ENCODE peak calls at places on chromosomes 2 and 18, in four cellular contexts. One of them, this sample, is unnamed. For H3K27me3, the result is how much of the 10 kb centered on the place peaks cover.

GRCh38 chr2:240955306-240956101 is 42.9 kb upstream of the SNED1 start:
- DNase-seq in colonic mucosa: peak
- DNase-seq in transverse colon: no peak
- DNase-seq in Karpas-422: no peak
- DNase-seq in this sample: no peak

GRCh38 chr2:9594361-9595063 is 36.3 kb downstream of the YWHAQ start:
- DNase-seq in colonic mucosa: no peak
- DNase-seq in transverse colon: no peak
- DNase-seq in Karpas-422: no peak
- DNase-seq in this sample: peak

GRCh38 chr2:64487256-64488049 is 33.5 kb downstream of the LGALSL start:
- DNase-seq in colonic mucosa: no peak
- DNase-seq in transverse colon: no peak
- DNase-seq in Karpas-422: no peak
- DNase-seq in this sample: peak

GRCh38 chr2:120108049-120108448 is 95.2 kb downstream of the EPB41L5 start:
- DNase-seq in colonic mucosa: peak
- DNase-seq in transverse colon: peak
- DNase-seq in Karpas-422: no peak
- DNase-seq in this sample: peak

GRCh38 chr2:111670776-111671175 is 213.2 kb downstream of the ANAPC1 start:
- DNase-seq in colonic mucosa: peak
- DNase-seq in transverse colon: no peak
- DNase-seq in Karpas-422: no peak
- DNase-seq in this sample: no peak

GRCh38 chr2:189111063-189111715 is 68.4 kb downstream of the COL5A2 start:
- DNase-seq in colonic mucosa: no peak
- DNase-seq in transverse colon: no peak
- DNase-seq in Karpas-422: no peak
- DNase-seq in this sample: no peak

GRCh38 chr2:148955798-148956197 is 80.8 kb downstream of the KIF5C start:
- DNase-seq in colonic mucosa: no peak
- DNase-seq in transverse colon: no peak
- DNase-seq in Karpas-422: no peak
- DNase-seq in this sample: no peak

GRCh38 chr18:48860276-48861180 is 90.2 kb downstream of the SMAD7 start:
- DNase-seq in colonic mucosa: no peak
- DNase-seq in transverse colon: no peak
- DNase-seq in Karpas-422: no peak
- DNase-seq in this sample: no peak

GRCh38 chr2:71458413-71459083 is 5.2 kb downstream of the DYSF start:
- DNase-seq in colonic mucosa: no peak
- DNase-seq in transverse colon: no peak
- DNase-seq in Karpas-422: no peak
- DNase-seq in this sample: no peak

GRCh38 chr2:234091432-234091879 is 41.0 kb downstream of the SPP2 start:
- DNase-seq in colonic mucosa: no peak
- DNase-seq in transverse colon: no peak
- DNase-seq in Karpas-422: no peak
- DNase-seq in this sample: no peak

GRCh38 chr2:128058114-128058513 is 30.3 kb upstream of the SAP130 start:
- DNase-seq in colonic mucosa: no peak
- DNase-seq in transverse colon: no peak
- DNase-seq in Karpas-422: no peak
- DNase-seq in this sample: no peak

GRCh38 chr2:23901966-23902942 is 24.7 kb downstream of the ATAD2B start:
- DNase-seq in colonic mucosa: no peak
- DNase-seq in transverse colon: no peak
- DNase-seq in Karpas-422: no peak
- DNase-seq in this sample: no peak

GRCh38 chr2:167289651-167290410 is 401.6 kb downstream of the XIRP2 start:
- DNase-seq in colonic mucosa: no peak
- DNase-seq in transverse colon: no peak
- DNase-seq in Karpas-422: no peak
- DNase-seq in this sample: no peak

GRCh38 chr2:176383100-176383499 is 113.9 kb downstream of the MTX2 start:
- DNase-seq in colonic mucosa: no peak
- DNase-seq in transverse colon: no peak
- DNase-seq in Karpas-422: peak
- DNase-seq in this sample: no peak

GRCh38 chr18:9681217-9681616 is 26.9 kb upstream of the RAB31 start:
- DNase-seq in colonic mucosa: no peak
- DNase-seq in transverse colon: no peak
- DNase-seq in Karpas-422: no peak
- DNase-seq in this sample: no peak

GRCh38 chr2:160194351-160194750 is 5.7 kb downstream of the ITGB6 start:
- DNase-seq in colonic mucosa: no peak
- DNase-seq in transverse colon: no peak
- DNase-seq in Karpas-422: no peak
- DNase-seq in this sample: no peak

GRCh38 chr2:54619660-54620231 is 103.7 kb upstream of the EML6 start:
- DNase-seq in colonic mucosa: no peak
- DNase-seq in transverse colon: no peak
- DNase-seq in Karpas-422: no peak
- DNase-seq in this sample: no peak

GRCh38 chr2:159904127-159904564 is 106.1 kb upstream of the CD302 start:
- DNase-seq in colonic mucosa: peak
- DNase-seq in transverse colon: peak
- DNase-seq in Karpas-422: no peak
- DNase-seq in this sample: no peak

GRCh38 chr2:28960401-28960800 is 20.7 kb upstream of the TOGARAM2 start:
- DNase-seq in colonic mucosa: no peak
- DNase-seq in transverse colon: no peak
- DNase-seq in Karpas-422: no peak
- DNase-seq in this sample: no peak

GRCh38 chr18:69257861-69258458 is 142.7 kb upstream of the DOK6 start:
- DNase-seq in colonic mucosa: no peak
- DNase-seq in transverse colon: no peak
- DNase-seq in Karpas-422: no peak
- DNase-seq in this sample: no peak

GRCh38 chr18:74084184-74084583 is 63.5 kb downstream of the FBXO15 start:
- DNase-seq in colonic mucosa: no peak
- DNase-seq in transverse colon: no peak
- DNase-seq in Karpas-422: no peak
- DNase-seq in this sample: no peak

GRCh38 chr2:12896283-12897014 is 179.7 kb downstream of the TRIB2 start:
- DNase-seq in colonic mucosa: no peak
- DNase-seq in transverse colon: no peak
- DNase-seq in Karpas-422: no peak
- DNase-seq in this sample: no peak

GRCh38 chr2:49199266-49199665 is 45.0 kb upstream of the FSHR start:
- DNase-seq in colonic mucosa: no peak
- DNase-seq in transverse colon: no peak
- DNase-seq in Karpas-422: no peak
- DNase-seq in this sample: no peak

GRCh38 chr18:21184396-21184996 is 57.5 kb upstream of the GREB1L start:
- DNase-seq in colonic mucosa: no peak
- DNase-seq in transverse colon: no peak
- DNase-seq in Karpas-422: no peak
- DNase-seq in this sample: no peak

GRCh38 chr2:180970052-180970451 is 10.4 kb upstream of the UBE2E3 start:
- DNase-seq in colonic mucosa: no peak
- DNase-seq in transverse colon: no peak
- DNase-seq in Karpas-422: no peak
- DNase-seq in this sample: no peak

GRCh38 chr2:218875692-218876246 is 4.9 kb upstream of the WNT10A start:
- DNase-seq in colonic mucosa: no peak
- DNase-seq in transverse colon: no peak
- DNase-seq in Karpas-422: no peak
- DNase-seq in this sample: no peak
- H3K27me3 ChIP-seq in colonic mucosa: half or more
- H3K27me3 ChIP-seq in transverse colon: half or more
- H3K27me3 ChIP-seq in Karpas-422: under half
- H3K27me3 ChIP-seq in this sample: half or more

DNA sequence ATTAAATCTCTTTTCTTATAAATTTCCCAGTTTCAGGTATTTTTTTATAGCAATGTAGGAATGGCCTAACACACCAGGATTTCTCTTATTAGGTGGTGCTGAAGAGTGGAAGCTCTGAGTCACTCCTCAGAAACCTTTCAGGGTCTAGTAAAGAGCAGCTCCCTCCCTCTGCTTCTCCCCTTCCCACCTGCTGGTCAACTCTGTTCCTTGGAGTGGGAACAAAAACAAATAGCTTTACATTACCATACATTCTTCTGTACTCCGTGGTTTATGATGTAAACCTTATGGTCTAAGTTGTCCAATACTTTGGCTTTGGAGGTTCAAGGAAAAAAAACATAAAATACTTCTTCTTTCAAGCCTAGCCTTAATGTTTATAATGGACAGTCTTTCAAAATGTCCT is 2.7 kb upstream of the IL1R1 start:
- DNase-seq in colonic mucosa: no peak
- DNase-seq in transverse colon: no peak
- DNase-seq in Karpas-422: no peak
- DNase-seq in this sample: no peak
- H3K27ac ChIP-seq in colonic mucosa: no peak
- H3K27ac ChIP-seq in transverse colon: no peak
- H3K27ac ChIP-seq in Karpas-422: no peak
- H3K27ac ChIP-seq in this sample: no peak

DNA sequence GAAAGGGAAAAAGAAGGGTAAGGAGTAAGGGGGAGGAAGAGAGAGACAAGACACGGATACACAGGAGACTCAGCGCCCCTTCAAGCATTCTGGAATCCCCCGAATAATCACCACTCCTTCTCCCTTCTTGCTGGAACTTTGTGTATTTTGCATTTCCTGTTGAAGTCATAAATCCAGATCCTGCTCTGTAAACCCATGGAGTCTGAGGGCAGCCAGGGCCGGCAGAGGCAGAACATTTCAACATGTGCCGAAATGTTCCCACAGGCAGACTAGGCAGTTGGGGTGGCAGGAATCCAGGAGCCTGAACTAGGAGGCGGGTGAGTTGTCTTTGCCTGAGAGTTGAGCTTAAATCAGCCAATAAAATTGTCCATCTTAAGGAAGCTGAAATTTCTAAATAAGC is 193.1 kb downstream of the SH3RF3 start:
- DNase-seq in colonic mucosa: peak
- DNase-seq in transverse colon: peak
- DNase-seq in Karpas-422: no peak
- DNase-seq in this sample: peak
- H3K4me3 ChIP-seq in colonic mucosa: no peak
- H3K4me3 ChIP-seq in transverse colon: no peak
- H3K4me3 ChIP-seq in Karpas-422: no peak
- H3K4me3 ChIP-seq in this sample: no peak

GRCh38 chr2:20670315-20671035 is 3.5 kb downstream of the GDF7 start:
- DNase-seq in colonic mucosa: no peak
- DNase-seq in transverse colon: no peak
- DNase-seq in Karpas-422: no peak
- DNase-seq in this sample: no peak
- H3K27me3 ChIP-seq in colonic mucosa: half or more
- H3K27me3 ChIP-seq in transverse colon: half or more
- H3K27me3 ChIP-seq in Karpas-422: under half
- H3K27me3 ChIP-seq in this sample: half or more

GRCh38 chr2:96869824-96870630 is at the start of gene SEMA4C:
- DNase-seq in colonic mucosa: peak
- DNase-seq in transverse colon: peak
- DNase-seq in Karpas-422: no peak
- DNase-seq in this sample: no peak

GRCh38 chr2:96867756-96868554 is 1.9 kb downstream of the SEMA4C start:
- DNase-seq in colonic mucosa: no peak
- DNase-seq in transverse colon: no peak
- DNase-seq in Karpas-422: peak
- DNase-seq in this sample: no peak

GRCh38 chr2:96869281-96869823 is 528 bp downstream of the SEMA4C start:
- DNase-seq in colonic mucosa: peak
- DNase-seq in transverse colon: peak
- DNase-seq in Karpas-422: no peak
- DNase-seq in this sample: no peak

GRCh38 chr2:96866986-96867755 is 2.7 kb downstream of the SEMA4C start:
- DNase-seq in colonic mucosa: no peak
- DNase-seq in transverse colon: no peak
- DNase-seq in Karpas-422: peak
- DNase-seq in this sample: no peak

GRCh38 chr2:96868555-96869280 is 1.2 kb downstream of the SEMA4C start:
- DNase-seq in colonic mucosa: peak
- DNase-seq in transverse colon: peak
- DNase-seq in Karpas-422: peak
- DNase-seq in this sample: peak
- H3K27ac ChIP-seq in colonic mucosa: peak
- H3K27ac ChIP-seq in transverse colon: peak
- H3K27ac ChIP-seq in Karpas-422: peak
- H3K27ac ChIP-seq in this sample: peak

GRCh38 chr18:63476666-63477065 is at the start of gene SERPINB5:
- DNase-seq in colonic mucosa: peak
- DNase-seq in transverse colon: peak
- DNase-seq in Karpas-422: no peak
- DNase-seq in this sample: peak
- H3K4me3 ChIP-seq in colonic mucosa: no peak
- H3K4me3 ChIP-seq in transverse colon: no peak
- H3K4me3 ChIP-seq in Karpas-422: no peak
- H3K4me3 ChIP-seq in this sample: no peak

DNA sequence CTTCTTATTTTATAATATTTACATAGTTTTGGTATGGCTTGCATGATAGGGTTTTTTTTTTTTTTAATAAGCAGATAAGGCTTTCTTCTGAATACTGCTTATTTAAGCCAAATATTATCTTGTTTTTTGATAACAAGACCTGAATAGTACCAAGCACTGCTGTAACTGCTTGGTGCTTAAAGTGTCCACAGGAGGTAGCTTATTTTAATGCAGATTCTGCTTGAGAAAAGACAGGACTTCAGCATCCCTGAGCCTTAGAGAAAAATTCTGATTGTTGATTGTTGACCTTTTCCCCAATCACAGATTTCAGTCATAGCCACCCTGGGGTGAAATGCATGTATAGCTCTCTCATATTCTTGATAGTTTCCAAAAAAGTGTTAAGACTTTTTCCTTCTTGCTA is 336.4 kb downstream of the CTNNA2 start:
- DNase-seq in colonic mucosa: no peak
- DNase-seq in transverse colon: no peak
- DNase-seq in Karpas-422: no peak
- DNase-seq in this sample: no peak
- H3K27me3 ChIP-seq in colonic mucosa: under half
- H3K27me3 ChIP-seq in transverse colon: under half
- H3K27me3 ChIP-seq in Karpas-422: under half
- H3K27me3 ChIP-seq in this sample: under half

GRCh38 chr2:177826897-177827296 is 245.7 kb downstream of the PDE11A start:
- DNase-seq in colonic mucosa: no peak
- DNase-seq in transverse colon: no peak
- DNase-seq in Karpas-422: no peak
- DNase-seq in this sample: no peak
- H3K27ac ChIP-seq in colonic mucosa: no peak
- H3K27ac ChIP-seq in transverse colon: no peak
- H3K27ac ChIP-seq in Karpas-422: no peak
- H3K27ac ChIP-seq in this sample: no peak

This sample was measured in small intestine.